ENCODE peak calls at places on chromosomes 16 and 17, in four cellular contexts. U, V, T and N are unnamed samples.

GRCh38 chr17:42679001-42679491 is 2.3 kb upstream of the PLEKHH3 start:
- DNase-seq in U (no peak), V (peak; percentile 71), T (no peak), N (no peak)

GRCh38 chr17:56297142-56297541 is 143.9 kb downstream of the ANKFN1 start:
- DNase-seq in U (peak; percentile 75), V (no peak), T (peak; percentile 5), N (no peak)

GRCh38 chr17:6458416-6458950 is 14.2 kb downstream of the PIMREG start:
- DNase-seq in U (no peak), V (no peak), T (no peak), N (no peak)

GRCh38 chr17:7156342-7156940 is 22.7 kb downstream of the ASGR1 start:
- DNase-seq in U (no peak), V (no peak), T (no peak), N (no peak)

GRCh38 chr16:89913408-89914387 is 5.0 kb upstream of the MC1R start:
- DNase-seq in U (no peak), V (no peak), T (no peak), N (no peak)

GRCh38 chr17:72390675-72391501 is 270.1 kb downstream of the SOX9 start:
- DNase-seq in U (peak; percentile 95), V (no peak), T (no peak), N (no peak)

GRCh38 chr16:76913046-76913445 is 277.9 kb upstream of the MON1B start:
- DNase-seq in U (no peak), V (no peak), T (no peak), N (no peak)

GRCh38 chr16:68000024-68000423 is 740 bp upstream of the DPEP2 start:
- DNase-seq in U (no peak), V (no peak), T (no peak), N (no peak)

GRCh38 chr16:50547340-50547865 is 793 bp upstream of the NKD1 start:
- DNase-seq in U (no peak), V (peak; percentile 76), T (peak; percentile 93), N (peak; percentile 46)

GRCh38 chr16:67129422-67129821 is 19.7 kb downstream of the PHAF1 start:
- DNase-seq in U (no peak), V (no peak), T (no peak), N (no peak)

GRCh38 chr17:19304209-19304608 is 58.3 kb downstream of the B9D1 start:
- DNase-seq in U (peak; percentile 62), V (no peak), T (no peak), N (no peak)

GRCh38 chr17:66313995-66314659 is 11.7 kb downstream of the PRKCA start:
- DNase-seq in U (no peak), V (peak; percentile 10), T (no peak), N (no peak)

GRCh38 chr17:65061621-65062020 is 5.1 kb upstream of the GNA13 start:
- DNase-seq in U (no peak), V (no peak), T (no peak), N (no peak)

GRCh38 chr16:59394526-59394925 is 660.4 kb upstream of the GOT2 start:
- DNase-seq in U (no peak), V (no peak), T (no peak), N (no peak)